ENCODE peak calls at places on chromosomes 16 and 17, in six cellular contexts. One of them, this sample, is unnamed.

GRCh38 chr17:20896153-20896649 is 146.6 kb downstream of the USP22 start:
- DNase-seq in IMR-90: peak
- DNase-seq in HFF-Myc: no peak
- DNase-seq in CD4-positive, alpha-beta T cell: peak
- DNase-seq in left ventricle myocardium inferior: no peak
- DNase-seq in neural progenitor cell: no peak
- DNase-seq in this sample: no peak

GRCh38 chr16:4578961-4579530 is 22.9 kb downstream of the C16orf96 start:
- DNase-seq in IMR-90: no peak
- DNase-seq in HFF-Myc: no peak
- DNase-seq in CD4-positive, alpha-beta T cell: no peak
- DNase-seq in left ventricle myocardium inferior: no peak
- DNase-seq in neural progenitor cell: no peak
- DNase-seq in this sample: no peak

GRCh38 chr17:82257473-82257872 is 16.0 kb downstream of the CSNK1D start:
- DNase-seq in IMR-90: no peak
- DNase-seq in HFF-Myc: no peak
- DNase-seq in CD4-positive, alpha-beta T cell: no peak
- DNase-seq in left ventricle myocardium inferior: no peak
- DNase-seq in neural progenitor cell: peak
- DNase-seq in this sample: no peak

GRCh38 chr16:63904930-63905329 is 1216.9 kb downstream of the CDH11 start:
- DNase-seq in IMR-90: no peak
- DNase-seq in HFF-Myc: no peak
- DNase-seq in CD4-positive, alpha-beta T cell: no peak
- DNase-seq in left ventricle myocardium inferior: no peak
- DNase-seq in neural progenitor cell: no peak
- DNase-seq in this sample: no peak

GRCh38 chr17:4230142-4230541 is 33.6 kb downstream of the ANKFY1 start:
- DNase-seq in IMR-90: peak
- DNase-seq in HFF-Myc: peak
- DNase-seq in CD4-positive, alpha-beta T cell: no peak
- DNase-seq in left ventricle myocardium inferior: no peak
- DNase-seq in neural progenitor cell: no peak
- DNase-seq in this sample: no peak

GRCh38 chr17:68775969-68776368 is 174.8 kb upstream of the FAM20A start:
- DNase-seq in IMR-90: no peak
- DNase-seq in HFF-Myc: no peak
- DNase-seq in CD4-positive, alpha-beta T cell: no peak
- DNase-seq in left ventricle myocardium inferior: no peak
- DNase-seq in neural progenitor cell: no peak
- DNase-seq in this sample: no peak

GRCh38 chr17:81026266-81027036 is 8.5 kb upstream of the BAIAP2 start:
- DNase-seq in IMR-90: no peak
- DNase-seq in HFF-Myc: no peak
- DNase-seq in CD4-positive, alpha-beta T cell: no peak
- DNase-seq in left ventricle myocardium inferior: no peak
- DNase-seq in neural progenitor cell: no peak
- DNase-seq in this sample: no peak

GRCh38 chr16:68499011-68499410 is 40.1 kb upstream of the ZFP90 start:
- DNase-seq in IMR-90: no peak
- DNase-seq in HFF-Myc: no peak
- DNase-seq in CD4-positive, alpha-beta T cell: no peak
- DNase-seq in left ventricle myocardium inferior: no peak
- DNase-seq in neural progenitor cell: no peak
- DNase-seq in this sample: no peak

GRCh38 chr17:72765357-72766153 is 326.9 kb downstream of the SLC39A11 start:
- DNase-seq in IMR-90: no peak
- DNase-seq in HFF-Myc: no peak
- DNase-seq in CD4-positive, alpha-beta T cell: no peak
- DNase-seq in left ventricle myocardium inferior: no peak
- DNase-seq in neural progenitor cell: no peak
- DNase-seq in this sample: no peak

GRCh38 chr16:17470002-17470870 is 524 bp downstream of the XYLT1 start:
- DNase-seq in IMR-90: no peak
- DNase-seq in HFF-Myc: no peak
- DNase-seq in CD4-positive, alpha-beta T cell: peak
- DNase-seq in left ventricle myocardium inferior: no peak
- DNase-seq in neural progenitor cell: peak
- DNase-seq in this sample: peak

GRCh38 chr16:57367111-57367752 is 5.1 kb upstream of the CX3CL1 start:
- DNase-seq in IMR-90: no peak
- DNase-seq in HFF-Myc: no peak
- DNase-seq in CD4-positive, alpha-beta T cell: no peak
- DNase-seq in left ventricle myocardium inferior: no peak
- DNase-seq in neural progenitor cell: no peak
- DNase-seq in this sample: no peak

GRCh38 chr17:65801513-65801912 is 240.1 kb upstream of the AXIN2 start:
- DNase-seq in IMR-90: no peak
- DNase-seq in HFF-Myc: no peak
- DNase-seq in CD4-positive, alpha-beta T cell: no peak
- DNase-seq in left ventricle myocardium inferior: no peak
- DNase-seq in neural progenitor cell: no peak
- DNase-seq in this sample: no peak

GRCh38 chr16:78925071-78925714 is 675.3 kb downstream of the MAF start:
- DNase-seq in IMR-90: no peak
- DNase-seq in HFF-Myc: no peak
- DNase-seq in CD4-positive, alpha-beta T cell: no peak
- DNase-seq in left ventricle myocardium inferior: peak
- DNase-seq in neural progenitor cell: peak
- DNase-seq in this sample: peak

GRCh38 chr17:64781394-64781793 is 119.3 kb upstream of the SMURF2 start:
- DNase-seq in IMR-90: no peak
- DNase-seq in HFF-Myc: no peak
- DNase-seq in CD4-positive, alpha-beta T cell: peak
- DNase-seq in left ventricle myocardium inferior: peak
- DNase-seq in neural progenitor cell: peak
- DNase-seq in this sample: peak

GRCh38 chr16:17512636-17513220 is 42.0 kb upstream of the XYLT1 start:
- DNase-seq in IMR-90: peak
- DNase-seq in HFF-Myc: no peak
- DNase-seq in CD4-positive, alpha-beta T cell: no peak
- DNase-seq in left ventricle myocardium inferior: no peak
- DNase-seq in neural progenitor cell: no peak
- DNase-seq in this sample: no peak

GRCh38 chr17:76497979-76498885 is 3.0 kb downstream of the RHBDF2 start:
- DNase-seq in IMR-90: peak
- DNase-seq in HFF-Myc: peak
- DNase-seq in CD4-positive, alpha-beta T cell: no peak
- DNase-seq in left ventricle myocardium inferior: peak
- DNase-seq in neural progenitor cell: peak
- DNase-seq in this sample: peak

GRCh38 chr17:29929544-29930398 is at the start of gene SSH2:
- DNase-seq in IMR-90: peak
- DNase-seq in HFF-Myc: peak
- DNase-seq in CD4-positive, alpha-beta T cell: peak
- DNase-seq in left ventricle myocardium inferior: peak
- DNase-seq in neural progenitor cell: peak
- DNase-seq in this sample: peak

GRCh38 chr17:46072998-46073397 is 73.9 kb downstream of the STH start:
- DNase-seq in IMR-90: peak
- DNase-seq in HFF-Myc: no peak
- DNase-seq in CD4-positive, alpha-beta T cell: no peak
- DNase-seq in left ventricle myocardium inferior: no peak
- DNase-seq in neural progenitor cell: no peak
- DNase-seq in this sample: no peak

GRCh38 chr17:28763804-28764266 is 20.0 kb downstream of the TRAF4 start:
- DNase-seq in IMR-90: peak
- DNase-seq in HFF-Myc: peak
- DNase-seq in CD4-positive, alpha-beta T cell: peak
- DNase-seq in left ventricle myocardium inferior: peak
- DNase-seq in neural progenitor cell: peak
- DNase-seq in this sample: peak

GRCh38 chr16:68756250-68757051 is 19.4 kb downstream of the CDH1 start:
- DNase-seq in IMR-90: no peak
- DNase-seq in HFF-Myc: no peak
- DNase-seq in CD4-positive, alpha-beta T cell: no peak
- DNase-seq in left ventricle myocardium inferior: no peak
- DNase-seq in neural progenitor cell: no peak
- DNase-seq in this sample: no peak

GRCh38 chr17:48594412-48595106 is 980 bp upstream of the HOXB5 start:
- DNase-seq in IMR-90: peak
- DNase-seq in HFF-Myc: no peak
- DNase-seq in CD4-positive, alpha-beta T cell: no peak
- DNase-seq in left ventricle myocardium inferior: no peak
- DNase-seq in neural progenitor cell: no peak
- DNase-seq in this sample: no peak

GRCh38 chr16:3696425-3697218 is 20.7 kb downstream of the TRAP1 start:
- DNase-seq in IMR-90: peak
- DNase-seq in HFF-Myc: peak
- DNase-seq in CD4-positive, alpha-beta T cell: no peak
- DNase-seq in left ventricle myocardium inferior: no peak
- DNase-seq in neural progenitor cell: no peak
- DNase-seq in this sample: no peak

GRCh38 chr17:75740215-75740614 is 19.0 kb downstream of the ITGB4 start:
- DNase-seq in IMR-90: no peak
- DNase-seq in HFF-Myc: no peak
- DNase-seq in CD4-positive, alpha-beta T cell: no peak
- DNase-seq in left ventricle myocardium inferior: no peak
- DNase-seq in neural progenitor cell: no peak
- DNase-seq in this sample: no peak

GRCh38 chr17:42608692-42609181 is 437 bp downstream of the RETREG3 start:
- DNase-seq in IMR-90: no peak
- DNase-seq in HFF-Myc: no peak
- DNase-seq in CD4-positive, alpha-beta T cell: peak
- DNase-seq in left ventricle myocardium inferior: peak
- DNase-seq in neural progenitor cell: peak
- DNase-seq in this sample: no peak

GRCh38 chr17:77435272-77436057 is 294.7 kb downstream of the SEC14L1 start:
- DNase-seq in IMR-90: no peak
- DNase-seq in HFF-Myc: no peak
- DNase-seq in CD4-positive, alpha-beta T cell: peak
- DNase-seq in left ventricle myocardium inferior: no peak
- DNase-seq in neural progenitor cell: peak
- DNase-seq in this sample: no peak

GRCh38 chr17:37726891-37727780 is 17.7 kb downstream of the HNF1B start:
- DNase-seq in IMR-90: no peak
- DNase-seq in HFF-Myc: no peak
- DNase-seq in CD4-positive, alpha-beta T cell: no peak
- DNase-seq in left ventricle myocardium inferior: no peak
- DNase-seq in neural progenitor cell: peak
- DNase-seq in this sample: no peak

DNA sequence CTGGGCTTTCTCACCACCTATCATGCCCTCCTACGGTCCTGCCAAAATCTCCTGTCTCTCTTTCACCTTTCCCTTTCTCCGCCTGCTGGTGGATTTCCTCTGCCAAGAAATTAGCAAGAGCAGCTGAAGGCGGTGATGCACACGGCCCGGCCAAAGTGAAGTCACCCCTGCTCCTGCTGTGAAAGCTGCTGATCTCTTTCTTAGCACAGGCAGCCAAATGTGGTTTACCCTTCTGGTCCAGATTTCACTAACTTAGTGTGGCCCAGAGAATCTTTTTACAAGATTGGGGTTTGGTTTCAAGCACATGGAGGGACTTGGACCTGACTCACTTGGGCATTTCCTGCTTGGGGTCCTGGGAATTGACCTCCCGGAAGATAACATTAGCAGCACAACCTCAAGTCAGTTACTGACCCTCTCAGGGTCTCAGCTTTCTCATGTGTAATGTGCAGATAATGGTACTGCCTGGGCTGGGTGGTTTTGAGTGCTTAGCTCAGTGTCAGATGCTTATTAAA is 155.7 kb downstream of the SOCS1 start:
- DNase-seq in IMR-90: peak
- DNase-seq in HFF-Myc: peak
- DNase-seq in CD4-positive, alpha-beta T cell: no peak
- DNase-seq in left ventricle myocardium inferior: peak
- DNase-seq in neural progenitor cell: peak
- DNase-seq in this sample: peak
- TF ChIP-seq CTCF in IMR-90: peak
- TF ChIP-seq CTCF in HFF-Myc: peak
- TF ChIP-seq CTCF in CD4-positive, alpha-beta T cell: no peak
- TF ChIP-seq CTCF in left ventricle myocardium inferior: peak
- TF ChIP-seq CTCF in neural progenitor cell: peak
- TF ChIP-seq CTCF in this sample: no peak

DNA sequence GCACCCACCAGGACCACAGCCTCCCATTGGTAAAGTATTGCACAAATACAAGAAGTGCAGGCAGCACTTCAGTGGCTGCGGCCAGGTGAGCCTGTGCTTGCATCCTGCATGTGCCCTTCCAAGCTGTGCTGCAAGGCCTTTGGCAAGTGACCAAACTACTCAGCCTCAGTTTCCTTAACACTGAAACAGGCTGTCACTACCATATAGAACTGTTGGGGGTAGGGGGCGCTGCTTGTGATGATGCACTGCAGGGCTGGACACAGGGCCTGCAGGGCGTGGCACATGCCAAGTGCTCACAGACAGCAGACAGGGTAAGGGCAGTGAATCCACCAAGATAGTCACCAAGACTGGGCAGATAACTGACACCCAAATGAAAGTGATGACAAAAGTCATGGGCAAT is 65.6 kb upstream of the SREBF1 start:
- DNase-seq in IMR-90: no peak
- DNase-seq in HFF-Myc: no peak
- DNase-seq in CD4-positive, alpha-beta T cell: no peak
- DNase-seq in left ventricle myocardium inferior: no peak
- DNase-seq in neural progenitor cell: no peak
- DNase-seq in this sample: no peak
- TF ChIP-seq CTCF in IMR-90: no peak
- TF ChIP-seq CTCF in HFF-Myc: no peak
- TF ChIP-seq CTCF in CD4-positive, alpha-beta T cell: no peak
- TF ChIP-seq CTCF in left ventricle myocardium inferior: no peak
- TF ChIP-seq CTCF in neural progenitor cell: no peak
- TF ChIP-seq CTCF in this sample: no peak

GRCh38 chr16:1494129-1494640 is 1.0 kb downstream of the TELO2 start:
- DNase-seq in IMR-90: peak
- DNase-seq in HFF-Myc: peak
- DNase-seq in CD4-positive, alpha-beta T cell: no peak
- DNase-seq in left ventricle myocardium inferior: peak
- DNase-seq in neural progenitor cell: peak
- DNase-seq in this sample: peak
- TF ChIP-seq CTCF in IMR-90: peak
- TF ChIP-seq CTCF in HFF-Myc: peak
- TF ChIP-seq CTCF in CD4-positive, alpha-beta T cell: no peak
- TF ChIP-seq CTCF in left ventricle myocardium inferior: peak
- TF ChIP-seq CTCF in neural progenitor cell: peak
- TF ChIP-seq CTCF in this sample: no peak

GRCh38 chr17:55175788-55176425 is 88.9 kb upstream of the HLF start:
- DNase-seq in IMR-90: no peak
- DNase-seq in HFF-Myc: no peak
- DNase-seq in CD4-positive, alpha-beta T cell: no peak
- DNase-seq in left ventricle myocardium inferior: no peak
- DNase-seq in neural progenitor cell: no peak
- DNase-seq in this sample: no peak

GRCh38 chr17:55177914-55178217 is 86.9 kb upstream of the HLF start:
- DNase-seq in IMR-90: no peak
- DNase-seq in HFF-Myc: no peak
- DNase-seq in CD4-positive, alpha-beta T cell: no peak
- DNase-seq in left ventricle myocardium inferior: no peak
- DNase-seq in neural progenitor cell: no peak
- DNase-seq in this sample: no peak

GRCh38 chr17:55172612-55173011 is 92.1 kb upstream of the HLF start:
- DNase-seq in IMR-90: no peak
- DNase-seq in HFF-Myc: no peak
- DNase-seq in CD4-positive, alpha-beta T cell: no peak
- DNase-seq in left ventricle myocardium inferior: no peak
- DNase-seq in neural progenitor cell: no peak
- DNase-seq in this sample: no peak

GRCh38 chr17:55174133-55174532 is 90.6 kb upstream of the HLF start:
- DNase-seq in IMR-90: no peak
- DNase-seq in HFF-Myc: no peak
- DNase-seq in CD4-positive, alpha-beta T cell: no peak
- DNase-seq in left ventricle myocardium inferior: no peak
- DNase-seq in neural progenitor cell: no peak
- DNase-seq in this sample: no peak

GRCh38 chr17:55177159-55177913 is 87.4 kb upstream of the HLF start:
- DNase-seq in IMR-90: no peak
- DNase-seq in HFF-Myc: peak
- DNase-seq in CD4-positive, alpha-beta T cell: no peak
- DNase-seq in left ventricle myocardium inferior: no peak
- DNase-seq in neural progenitor cell: peak
- DNase-seq in this sample: no peak
- TF ChIP-seq CTCF in IMR-90: no peak
- TF ChIP-seq CTCF in HFF-Myc: peak
- TF ChIP-seq CTCF in CD4-positive, alpha-beta T cell: no peak
- TF ChIP-seq CTCF in left ventricle myocardium inferior: no peak
- TF ChIP-seq CTCF in neural progenitor cell: peak
- TF ChIP-seq CTCF in this sample: no peak

This sample was measured in endothelial cell.